ENCODE peak calls at places on chromosomes 3 and 15, in eight cellular contexts. N is GM13977, Z is kidney, R is Calu3, C is GM12865, A is body of pancreas, W is A549, T is fibroblast of villous mesenchyme. E is an unnamed sample.

GRCh38 chr15:36447373-36447772 is 132.1 kb upstream of the CDIN1 start:
- DNase-seq in N (no peak), Z (no peak), R (no peak), C (no peak), A (no peak), W (no peak), T (no peak), E (no peak)

GRCh38 chr3:56868706-56869105 is 67.0 kb upstream of the ARHGEF3 start:
- DNase-seq in N (no peak), Z (no peak), R (no peak), C (no peak), A (no peak), W (no peak), T (no peak), E (no peak)

GRCh38 chr3:113018461-113019181 is 27.8 kb downstream of the GTPBP8 start:
- DNase-seq in N (no peak), Z (no peak), R (no peak), C (peak), A (no peak), W (no peak), T (peak), E (no peak)

GRCh38 chr3:126607214-126607908 is 47.6 kb downstream of the TXNRD3 start:
- DNase-seq in N (no peak), Z (no peak), R (no peak), C (peak), A (no peak), W (no peak), T (peak), E (no peak)

GRCh38 chr3:188634285-188634684 is 480.3 kb downstream of the LPP start:
- DNase-seq in N (no peak), Z (peak), R (no peak), C (no peak), A (no peak), W (no peak), T (no peak), E (no peak)

GRCh38 chr15:79329186-79329611 is 18.3 kb downstream of the TMED3 start:
- DNase-seq in N (no peak), Z (no peak), R (no peak), C (no peak), A (no peak), W (peak), T (peak), E (no peak)

GRCh38 chr3:155185623-155186022 is 105.5 kb downstream of the MME start:
- DNase-seq in N (no peak), Z (no peak), R (no peak), C (no peak), A (no peak), W (no peak), T (peak), E (no peak)

GRCh38 chr15:48426047-48426446 is 94.8 kb downstream of the DUT start:
- DNase-seq in N (no peak), Z (no peak), R (no peak), C (no peak), A (no peak), W (no peak), T (peak), E (no peak)

GRCh38 chr3:58564456-58565160 is 12.6 kb downstream of the FAM107A start:
- DNase-seq in N (no peak), Z (peak), R (no peak), C (no peak), A (no peak), W (peak), T (peak), E (no peak)

GRCh38 chr3:71645140-71645539 is 61.6 kb upstream of the FOXP1 start:
- DNase-seq in N (no peak), Z (no peak), R (no peak), C (no peak), A (no peak), W (no peak), T (no peak), E (no peak)

GRCh38 chr15:58487724-58488120 is 55.9 kb downstream of the LIPC start:
- DNase-seq in N (no peak), Z (no peak), R (no peak), C (no peak), A (no peak), W (no peak), T (no peak), E (no peak)

GRCh38 chr3:65732060-65732933 is 306.4 kb downstream of the MAGI1 start:
- DNase-seq in N (peak), Z (no peak), R (peak), C (peak), A (no peak), W (peak), T (peak), E (peak)

GRCh38 chr15:96181873-96182301 is 148.6 kb upstream of the NR2F2 start:
- DNase-seq in N (no peak), Z (no peak), R (no peak), C (no peak), A (peak), W (no peak), T (peak), E (no peak)

GRCh38 chr3:44077267-44077666 is 164.4 kb upstream of the TOPAZ1 start:
- DNase-seq in N (no peak), Z (no peak), R (no peak), C (peak), A (peak), W (no peak), T (no peak), E (no peak)

GRCh38 chr3:65951836-65952505 is 86.7 kb downstream of the MAGI1 start:
- DNase-seq in N (no peak), Z (no peak), R (no peak), C (no peak), A (no peak), W (no peak), T (no peak), E (no peak)

GRCh38 chr3:58565621-58566397 is 11.4 kb downstream of the FAM107A start:
- DNase-seq in N (no peak), Z (peak), R (no peak), C (no peak), A (peak), W (no peak), T (no peak), E (no peak)

GRCh38 chr15:99410477-99410876 is 155.3 kb upstream of the MEF2A start:
- DNase-seq in N (no peak), Z (no peak), R (no peak), C (no peak), A (no peak), W (no peak), T (no peak), E (peak)

GRCh38 chr15:99409560-99409959 is 156.2 kb upstream of the MEF2A start:
- DNase-seq in N (no peak), Z (no peak), R (no peak), C (no peak), A (no peak), W (no peak), T (no peak), E (peak)

GRCh38 chr15:99407716-99408115 is 156.4 kb downstream of the LRRC28 start:
- DNase-seq in N (no peak), Z (no peak), R (no peak), C (no peak), A (no peak), W (no peak), T (no peak), E (no peak)

GRCh38 chr15:99408236-99409096 is 157.2 kb downstream of the LRRC28 start:
- DNase-seq in N (no peak), Z (no peak), R (no peak), C (no peak), A (no peak), W (peak), T (peak), E (peak)

DNA sequence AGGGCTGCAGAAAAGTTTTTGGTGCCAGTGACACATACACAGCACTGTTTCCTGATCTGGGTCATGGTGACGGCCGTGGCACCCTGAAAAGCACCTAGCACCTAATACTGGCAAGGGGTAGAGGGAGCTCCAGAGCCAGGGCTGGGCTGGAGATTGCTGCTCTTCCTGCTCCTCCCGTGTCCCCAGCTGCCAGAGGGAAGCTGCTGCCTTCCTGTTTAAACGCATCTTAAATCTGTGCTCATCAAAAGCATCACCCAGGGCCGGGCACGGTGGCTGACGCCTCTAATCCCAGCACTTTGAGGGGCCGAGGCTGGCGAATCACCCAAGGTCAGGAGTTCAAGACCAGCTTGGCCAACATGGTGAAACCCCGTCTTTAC is 156.7 kb upstream of the MEF2A start:
- DNase-seq in N (peak), Z (peak), R (peak), C (peak), A (peak), W (peak), T (peak), E (peak)
- TF ChIP-seq CTCF in N (peak), Z (peak), R (peak), C (peak), A (peak), W (peak), T (peak), E (peak)

DNA sequence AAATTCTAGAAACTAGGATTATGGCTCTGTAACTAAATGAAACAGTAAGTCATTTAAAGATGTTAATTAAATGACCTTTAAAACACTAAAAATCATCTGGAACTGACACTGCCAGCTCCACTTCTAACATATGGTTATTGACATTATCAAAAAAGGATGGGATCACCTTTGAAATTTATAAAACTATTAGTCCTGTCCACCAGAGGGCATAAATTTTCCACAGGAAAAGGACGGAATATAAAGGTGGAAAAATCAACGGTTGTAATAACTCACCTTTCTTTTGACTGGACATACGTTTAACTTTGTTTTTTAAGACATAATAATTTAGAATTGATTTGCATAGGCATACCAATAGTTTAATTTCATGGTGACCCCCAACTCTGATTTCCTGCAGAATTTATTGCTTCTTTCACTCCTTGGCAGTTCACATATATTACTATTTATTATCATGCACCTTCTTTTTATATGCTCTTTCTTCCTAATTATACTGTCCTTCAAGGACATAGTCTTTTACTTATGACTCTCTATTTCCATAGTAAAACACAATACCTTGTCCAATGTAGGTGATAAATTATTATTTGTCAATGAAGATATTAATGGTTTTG is 345.7 kb downstream of the CADM2 start:
- DNase-seq in N (no peak), Z (no peak), R (no peak), C (no peak), A (no peak), W (peak), T (no peak), E (no peak)
- TF ChIP-seq CTCF in N (no peak), Z (peak), R (peak), C (no peak), A (peak), W (peak), T (no peak), E (no peak)

GRCh38 chr15:88258021-88258641 is 1.6 kb upstream of the NTRK3 start:
- DNase-seq in N (no peak), Z (no peak), R (no peak), C (no peak), A (peak), W (peak), T (no peak), E (no peak)
- TF ChIP-seq CTCF in N (no peak), Z (no peak), R (no peak), C (peak), A (no peak), W (peak), T (peak), E (peak)

GRCh38 chr3:46674031-46674592 is 19.4 kb downstream of the ALS2CL start:
- DNase-seq in N (no peak), Z (peak), R (no peak), C (no peak), A (peak), W (no peak), T (no peak), E (no peak)
- TF ChIP-seq CTCF in N (peak), Z (no peak), R (no peak), C (no peak), A (no peak), W (no peak), T (no peak), E (no peak)

DNA sequence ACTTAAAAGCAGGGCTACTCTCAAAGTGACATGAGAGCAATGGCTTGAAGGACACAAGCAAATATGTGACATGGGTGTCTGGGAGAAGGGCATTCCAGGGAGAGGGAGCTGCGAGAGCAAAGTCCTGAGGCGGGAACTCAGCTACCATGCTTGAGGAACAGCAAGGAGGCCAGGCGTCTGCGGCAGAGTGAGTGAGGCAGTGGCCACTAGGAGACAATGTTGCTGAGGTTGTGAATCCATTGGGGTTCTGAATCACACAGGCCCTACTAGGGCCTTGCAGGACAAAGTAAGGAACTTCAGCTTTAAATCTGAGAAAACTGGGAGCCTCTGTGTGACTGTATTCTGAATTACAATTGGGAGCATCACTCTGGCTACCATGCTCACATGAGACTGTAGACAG is 94.1 kb upstream of the PRICKLE2 start:
- DNase-seq in N (no peak), Z (no peak), R (no peak), C (no peak), A (no peak), W (peak), T (no peak), E (no peak)
- TF ChIP-seq CTCF in N (no peak), Z (no peak), R (no peak), C (no peak), A (no peak), W (no peak), T (peak), E (no peak)

E was measured in GM10248.